ENCODE peak calls at places on chromosome 12, in six cellular contexts. One of them, this sample, is unnamed.

GRCh38 chr12:66813137-66813867 is 134.4 kb upstream of the GRIP1 start:
- DNase-seq in HepG2: peak
- DNase-seq in colonic mucosa: no peak
- DNase-seq in left lung: no peak
- DNase-seq in HFF-Myc: no peak
- DNase-seq in stomach: no peak
- DNase-seq in this sample: no peak

GRCh38 chr12:128402481-128402880 is 135.5 kb downstream of the TMEM132C start:
- DNase-seq in HepG2: no peak
- DNase-seq in colonic mucosa: no peak
- DNase-seq in left lung: no peak
- DNase-seq in HFF-Myc: no peak
- DNase-seq in stomach: no peak
- DNase-seq in this sample: no peak

GRCh38 chr12:123905319-123905925 is 67.2 kb downstream of the CCDC92 start:
- DNase-seq in HepG2: peak
- DNase-seq in colonic mucosa: peak
- DNase-seq in left lung: peak
- DNase-seq in HFF-Myc: peak
- DNase-seq in stomach: peak
- DNase-seq in this sample: no peak

GRCh38 chr12:52347016-52347415 is 20.3 kb downstream of the KRT85 start:
- DNase-seq in HepG2: no peak
- DNase-seq in colonic mucosa: no peak
- DNase-seq in left lung: no peak
- DNase-seq in HFF-Myc: no peak
- DNase-seq in stomach: peak
- DNase-seq in this sample: peak

GRCh38 chr12:47900101-47900479 is 4.7 kb downstream of the VDR start:
- DNase-seq in HepG2: no peak
- DNase-seq in colonic mucosa: no peak
- DNase-seq in left lung: no peak
- DNase-seq in HFF-Myc: no peak
- DNase-seq in stomach: no peak
- DNase-seq in this sample: no peak

GRCh38 chr12:87660987-87661769 is 368.0 kb downstream of the C12orf50 start:
- DNase-seq in HepG2: no peak
- DNase-seq in colonic mucosa: no peak
- DNase-seq in left lung: no peak
- DNase-seq in HFF-Myc: no peak
- DNase-seq in stomach: no peak
- DNase-seq in this sample: no peak

GRCh38 chr12:65355461-65355860 is 77.0 kb downstream of the MSRB3 start:
- DNase-seq in HepG2: no peak
- DNase-seq in colonic mucosa: no peak
- DNase-seq in left lung: no peak
- DNase-seq in HFF-Myc: no peak
- DNase-seq in stomach: no peak
- DNase-seq in this sample: no peak

GRCh38 chr12:54431911-54432814 is 13.1 kb upstream of the ITGA5 start:
- DNase-seq in HepG2: no peak
- DNase-seq in colonic mucosa: peak
- DNase-seq in left lung: peak
- DNase-seq in HFF-Myc: peak
- DNase-seq in stomach: peak
- DNase-seq in this sample: no peak

GRCh38 chr12:851913-852312 is 97.6 kb downstream of the RAD52 start:
- DNase-seq in HepG2: no peak
- DNase-seq in colonic mucosa: no peak
- DNase-seq in left lung: no peak
- DNase-seq in HFF-Myc: no peak
- DNase-seq in stomach: no peak
- DNase-seq in this sample: no peak

GRCh38 chr12:89353188-89353822 is 1.0 kb upstream of the DUSP6 start:
- DNase-seq in HepG2: peak
- DNase-seq in colonic mucosa: peak
- DNase-seq in left lung: peak
- DNase-seq in HFF-Myc: no peak
- DNase-seq in stomach: peak
- DNase-seq in this sample: peak

GRCh38 chr12:109773384-109774011 is 59.7 kb downstream of the TRPV4 start:
- DNase-seq in HepG2: no peak
- DNase-seq in colonic mucosa: peak
- DNase-seq in left lung: no peak
- DNase-seq in HFF-Myc: no peak
- DNase-seq in stomach: peak
- DNase-seq in this sample: no peak

GRCh38 chr12:55637467-55637866 is 775 bp downstream of the OR10P1 start:
- DNase-seq in HepG2: no peak
- DNase-seq in colonic mucosa: no peak
- DNase-seq in left lung: no peak
- DNase-seq in HFF-Myc: no peak
- DNase-seq in stomach: no peak
- DNase-seq in this sample: no peak

GRCh38 chr12:60710246-60710645 is 1114.4 kb downstream of the SLC16A7 start:
- DNase-seq in HepG2: no peak
- DNase-seq in colonic mucosa: no peak
- DNase-seq in left lung: no peak
- DNase-seq in HFF-Myc: no peak
- DNase-seq in stomach: peak
- DNase-seq in this sample: no peak

GRCh38 chr12:12467222-12467621 is 95.4 kb downstream of the DUSP16 start:
- DNase-seq in HepG2: no peak
- DNase-seq in colonic mucosa: no peak
- DNase-seq in left lung: no peak
- DNase-seq in HFF-Myc: no peak
- DNase-seq in stomach: no peak
- DNase-seq in this sample: no peak

DNA sequence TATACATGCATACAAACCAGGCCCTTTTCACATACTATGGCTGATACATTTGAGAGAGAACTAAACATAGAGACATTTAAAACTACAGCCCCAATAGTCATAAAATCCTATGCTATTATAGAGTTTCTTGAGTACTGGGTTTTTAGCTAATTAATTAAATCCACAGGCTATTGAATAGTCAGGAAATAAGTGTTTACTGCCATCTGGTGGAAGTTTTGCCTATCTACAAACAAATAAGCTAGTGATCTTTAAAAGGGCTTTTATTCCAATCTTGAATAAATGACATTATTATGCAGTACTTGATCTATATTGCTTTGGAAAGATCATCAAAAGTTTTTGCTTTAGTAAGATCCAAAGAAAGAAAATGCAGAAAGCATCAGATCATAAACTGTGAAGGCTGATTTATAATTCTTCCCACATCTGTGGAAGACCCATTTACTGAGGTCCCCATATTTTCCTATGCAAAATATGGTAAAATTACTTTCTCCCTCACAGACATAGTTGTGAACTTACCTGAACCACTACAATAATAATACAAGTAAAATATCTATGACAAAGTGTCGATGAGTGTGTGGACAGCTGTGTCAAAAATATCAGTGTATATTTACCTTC is 131.3 kb downstream of the ITPR2 start:
- DNase-seq in HepG2: peak
- DNase-seq in colonic mucosa: no peak
- DNase-seq in left lung: no peak
- DNase-seq in HFF-Myc: no peak
- DNase-seq in stomach: no peak
- DNase-seq in this sample: no peak
- TF ChIP-seq CTCF in HepG2: peak
- TF ChIP-seq CTCF in colonic mucosa: peak
- TF ChIP-seq CTCF in left lung: peak
- TF ChIP-seq CTCF in HFF-Myc: peak
- TF ChIP-seq CTCF in stomach: peak
- TF ChIP-seq CTCF in this sample: peak

DNA sequence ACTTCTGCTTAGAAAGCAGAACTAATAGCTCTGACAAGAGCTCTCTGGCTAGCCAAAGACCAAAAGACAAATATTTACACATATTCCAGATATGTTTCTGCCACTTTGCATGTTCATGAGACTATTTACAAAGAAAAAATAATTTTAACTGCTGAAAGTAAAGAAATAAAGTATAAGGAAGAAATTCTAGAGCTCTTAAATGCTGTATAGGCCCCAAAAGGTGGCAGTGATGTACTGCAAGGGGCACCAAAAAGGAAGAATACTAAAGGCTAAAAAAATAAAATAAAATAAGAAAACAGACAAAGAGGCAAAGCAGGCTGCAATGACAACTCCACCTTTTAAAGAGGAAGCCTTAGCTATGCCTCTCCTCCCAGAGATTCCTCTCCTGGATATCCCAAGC is 23.0 kb downstream of the KLRK1 start:
- DNase-seq in HepG2: peak
- DNase-seq in colonic mucosa: no peak
- DNase-seq in left lung: no peak
- DNase-seq in HFF-Myc: no peak
- DNase-seq in stomach: no peak
- DNase-seq in this sample: no peak
- TF ChIP-seq CTCF in HepG2: no peak
- TF ChIP-seq CTCF in colonic mucosa: no peak
- TF ChIP-seq CTCF in left lung: no peak
- TF ChIP-seq CTCF in HFF-Myc: peak
- TF ChIP-seq CTCF in stomach: no peak
- TF ChIP-seq CTCF in this sample: no peak

GRCh38 chr12:125064492-125064891 is 743 bp upstream of the AACS start:
- DNase-seq in HepG2: no peak
- DNase-seq in colonic mucosa: no peak
- DNase-seq in left lung: no peak
- DNase-seq in HFF-Myc: no peak
- DNase-seq in stomach: no peak
- DNase-seq in this sample: no peak

GRCh38 chr12:125061229-125061628 is 4.0 kb upstream of the AACS start:
- DNase-seq in HepG2: no peak
- DNase-seq in colonic mucosa: no peak
- DNase-seq in left lung: no peak
- DNase-seq in HFF-Myc: no peak
- DNase-seq in stomach: no peak
- DNase-seq in this sample: no peak

GRCh38 chr12:125065753-125066570 is 727 bp downstream of the AACS start:
- DNase-seq in HepG2: no peak
- DNase-seq in colonic mucosa: peak
- DNase-seq in left lung: no peak
- DNase-seq in HFF-Myc: no peak
- DNase-seq in stomach: no peak
- DNase-seq in this sample: no peak

GRCh38 chr12:125068391-125068790 is 3.2 kb downstream of the AACS start:
- DNase-seq in HepG2: no peak
- DNase-seq in colonic mucosa: no peak
- DNase-seq in left lung: no peak
- DNase-seq in HFF-Myc: no peak
- DNase-seq in stomach: no peak
- DNase-seq in this sample: no peak

DNA sequence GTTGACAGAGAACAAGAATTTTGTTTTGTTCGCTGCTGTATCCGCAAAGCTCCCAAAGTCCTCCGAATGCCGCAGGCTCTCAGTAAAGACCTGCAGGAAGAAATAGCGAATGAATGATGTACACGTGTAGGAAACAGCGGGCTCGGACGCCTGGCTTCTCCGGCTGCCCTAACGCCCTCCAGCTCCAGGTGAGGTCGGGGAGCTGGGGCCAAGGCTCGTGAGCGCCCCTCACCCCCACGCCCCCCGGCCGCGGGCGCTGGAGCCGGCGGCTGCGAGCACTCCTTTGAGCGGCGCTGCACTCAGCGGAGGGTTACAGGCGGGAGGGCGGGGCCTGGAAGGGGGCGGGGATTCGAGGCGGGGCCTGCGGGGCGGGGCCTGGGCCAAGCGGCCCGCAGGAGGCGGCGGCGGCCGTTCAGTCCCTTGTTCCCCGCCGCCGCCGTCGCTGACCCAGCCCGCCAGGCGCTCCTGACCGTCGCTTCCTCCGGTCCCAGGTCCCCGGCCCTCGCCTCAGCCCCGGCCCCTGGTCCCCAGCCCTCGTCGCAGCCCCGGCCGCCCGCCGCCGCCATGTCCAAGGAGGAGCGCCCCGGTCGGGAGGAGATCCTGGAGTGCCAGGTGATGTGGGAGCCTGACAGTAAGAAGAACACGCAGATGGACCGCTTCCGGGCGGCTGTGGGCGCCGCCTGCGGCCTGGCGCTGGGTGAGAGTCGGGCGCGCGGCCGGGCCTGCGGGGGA is at the start of gene AACS:
- DNase-seq in HepG2: peak
- DNase-seq in colonic mucosa: peak
- DNase-seq in left lung: peak
- DNase-seq in HFF-Myc: no peak
- DNase-seq in stomach: peak
- DNase-seq in this sample: peak
- TF ChIP-seq CTCF in HepG2: peak
- TF ChIP-seq CTCF in colonic mucosa: no peak
- TF ChIP-seq CTCF in left lung: no peak
- TF ChIP-seq CTCF in HFF-Myc: no peak
- TF ChIP-seq CTCF in stomach: no peak
- TF ChIP-seq CTCF in this sample: no peak

GRCh38 chr12:94460594-94460959 is 910 bp upstream of the CEP83 start:
- DNase-seq in HepG2: no peak
- DNase-seq in colonic mucosa: no peak
- DNase-seq in left lung: no peak
- DNase-seq in HFF-Myc: no peak
- DNase-seq in stomach: no peak
- DNase-seq in this sample: no peak
- TF ChIP-seq CTCF in HepG2: no peak
- TF ChIP-seq CTCF in colonic mucosa: no peak
- TF ChIP-seq CTCF in left lung: no peak
- TF ChIP-seq CTCF in HFF-Myc: no peak
- TF ChIP-seq CTCF in stomach: no peak
- TF ChIP-seq CTCF in this sample: no peak

This sample was measured in CD14-positive monocyte.